ENCODE peak calls at places on chromosomes 2 and 18, in four cellular contexts. O, M, B and H are unnamed samples.

GRCh38 chr2:192888090-192888489 is 693.4 kb upstream of the TMEFF2 start:
- DNase-seq in O (no peak), M (no peak), B (no peak), H (no peak)

GRCh38 chr2:120968307-120969015 is 232.8 kb downstream of the GLI2 start:
- DNase-seq in O (no peak), M (no peak), B (no peak), H (no peak)

GRCh38 chr2:1685957-1686783 is 58.1 kb downstream of the PXDN start:
- DNase-seq in O (no peak), M (no peak), B (peak), H (no peak)

GRCh38 chr2:231691251-231691772 is 17.0 kb upstream of the PTMA start:
- DNase-seq in O (no peak), M (no peak), B (no peak), H (no peak)

GRCh38 chr2:82950148-82950547 is 1508.9 kb downstream of the SUCLG1 start:
- DNase-seq in O (no peak), M (no peak), B (no peak), H (no peak)

GRCh38 chr2:26770986-26771586 is 7.0 kb downstream of the SLC35F6 start:
- DNase-seq in O (no peak), M (peak), B (peak), H (peak)

GRCh38 chr2:32271063-32271462 is 6.4 kb upstream of the NLRC4 start:
- DNase-seq in O (no peak), M (no peak), B (no peak), H (no peak)

GRCh38 chr2:136246086-136246669 is 128.2 kb upstream of the CXCR4 start:
- DNase-seq in O (no peak), M (peak), B (peak), H (peak)

GRCh38 chr2:188512456-188512855 is 220.8 kb downstream of the GULP1 start:
- DNase-seq in O (peak), M (peak), B (peak), H (peak)
- TF ChIP-seq MYC in O (no peak), M (no peak), B (no peak), H (no peak)

GRCh38 chr2:239955989-239956817 is 68.9 kb downstream of the NDUFA10 start:
- DNase-seq in O (no peak), M (no peak), B (no peak), H (no peak)
- TF ChIP-seq MAX in O (no peak), M (no peak), B (no peak), H (no peak)

GRCh38 chr2:116776556-116776955 is 1037.9 kb upstream of the DDX18 start:
- DNase-seq in O (no peak), M (no peak), B (no peak), H (no peak)
- TF ChIP-seq MYC in O (no peak), M (no peak), B (no peak), H (no peak)

GRCh38 chr18:76518543-76519155 is 23.6 kb upstream of the ZNF516 start:
- DNase-seq in O (no peak), M (no peak), B (peak), H (peak)

GRCh38 chr18:76522104-76522503 is 27.1 kb upstream of the ZNF516 start:
- DNase-seq in O (no peak), M (no peak), B (no peak), H (no peak)

GRCh38 chr18:76518073-76518472 is 23.0 kb upstream of the ZNF516 start:
- DNase-seq in O (no peak), M (no peak), B (peak), H (no peak)

GRCh38 chr18:76521367-76521766 is 26.3 kb upstream of the ZNF516 start:
- DNase-seq in O (no peak), M (no peak), B (no peak), H (no peak)

DNA sequence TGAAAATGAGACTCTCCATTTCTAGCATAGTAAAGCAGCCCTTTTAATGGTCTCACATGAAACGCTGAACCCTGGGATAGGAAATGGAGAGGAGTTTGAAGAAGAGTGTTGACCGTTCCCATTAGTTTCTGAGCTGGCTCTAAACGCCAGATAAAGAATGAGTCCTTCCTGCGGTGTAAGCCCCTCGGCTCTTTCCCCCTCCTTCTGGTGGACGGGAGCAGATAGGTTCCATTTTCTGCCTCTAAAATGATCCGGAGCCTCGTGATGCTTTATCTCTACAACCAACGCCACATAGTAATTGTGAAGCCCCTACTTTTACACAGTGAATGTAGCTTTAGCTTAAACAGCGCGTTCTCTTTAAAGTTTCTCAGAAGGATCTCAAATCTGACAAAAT is 24.1 kb upstream of the ZNF516 start:
- DNase-seq in O (no peak), M (no peak), B (peak), H (no peak)
- TF ChIP-seq MAX in O (no peak), M (no peak), B (no peak), H (no peak)

GRCh38 chr2:226060228-226060627 is 660.7 kb downstream of the NYAP2 start:
- DNase-seq in O (no peak), M (peak), B (no peak), H (peak)
- TF ChIP-seq MYC in O (no peak), M (no peak), B (no peak), H (peak)

GRCh38 chr2:135124924-135125886 is 73.1 kb downstream of the RAB3GAP1 start:
- DNase-seq in O (no peak), M (no peak), B (no peak), H (no peak)
- TF ChIP-seq MAX in O (no peak), M (no peak), B (no peak), H (no peak)

GRCh38 chr18:1846640-1847039 is 724.7 kb downstream of the METTL4 start:
- DNase-seq in O (no peak), M (no peak), B (no peak), H (peak)

GRCh38 chr18:1840878-1841277 is 730.4 kb downstream of the METTL4 start:
- DNase-seq in O (no peak), M (no peak), B (no peak), H (no peak)
- TF ChIP-seq MYC in O (no peak), M (no peak), B (no peak), H (no peak)

DNA sequence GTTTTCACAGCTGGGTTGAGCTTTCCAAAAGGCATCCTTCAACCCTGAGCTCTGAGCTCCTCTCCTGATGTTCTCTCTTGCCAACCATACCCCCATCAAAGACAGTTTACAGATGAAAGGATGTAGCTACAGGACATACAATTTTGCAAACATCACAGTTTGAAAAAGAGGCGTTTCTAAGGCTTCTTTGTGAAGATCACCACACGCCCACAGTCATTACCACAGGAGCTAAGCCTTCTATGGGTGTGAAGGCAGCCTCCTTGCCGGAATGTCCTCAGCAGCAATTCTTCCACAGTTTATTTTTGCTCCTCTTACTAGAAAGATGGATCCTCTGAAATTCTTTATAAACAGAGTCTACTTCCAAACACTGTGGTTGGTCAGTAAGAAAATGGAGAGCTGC is 9.7 kb downstream of the KLF7 start:
- DNase-seq in O (no peak), M (no peak), B (no peak), H (no peak)
- TF ChIP-seq MAX in O (no peak), M (no peak), B (no peak), H (no peak)